ENCODE peak calls at places on chromosomes 5 and 9, in five cellular contexts. N is GM23338, W is HCT116, D is HepG2, O is endothelial cell of umbilical vein. E is an unnamed sample.

GRCh38 chr5:127206320-127207113 is 84.1 kb upstream of the MEGF10 start:
- DNase-seq in N (no peak), W (peak), D (peak), O (peak), E (no peak)

GRCh38 chr9:95150903-95151302 is 166.6 kb downstream of the FANCC start:
- DNase-seq in N (no peak), W (no peak), D (no peak), O (no peak), E (no peak)

GRCh38 chr5:169429044-169429443 is 128.1 kb upstream of the SLIT3 start:
- DNase-seq in N (no peak), W (no peak), D (no peak), O (peak), E (no peak)

GRCh38 chr9:137312852-137313325 is 10.8 kb upstream of the NRARP start:
- DNase-seq in N (no peak), W (no peak), D (no peak), O (no peak), E (no peak)

GRCh38 chr5:171226864-171227263 is 82.2 kb upstream of the TLX3 start:
- DNase-seq in N (no peak), W (no peak), D (no peak), O (no peak), E (no peak)

GRCh38 chr5:103428411-103428871 is 134.1 kb downstream of the NUDT12 start:
- DNase-seq in N (no peak), W (no peak), D (peak), O (no peak), E (no peak)

GRCh38 chr9:132931178-132931735 is 13.2 kb downstream of the TSC1 start:
- DNase-seq in N (no peak), W (no peak), D (no peak), O (no peak), E (no peak)

GRCh38 chr5:115377468-115378217 is 81.2 kb upstream of the CCDC112 start:
- DNase-seq in N (no peak), W (peak), D (no peak), O (peak), E (no peak)

GRCh38 chr5:6408627-6409446 is 30.5 kb upstream of the MED10 start:
- DNase-seq in N (no peak), W (no peak), D (no peak), O (no peak), E (no peak)

GRCh38 chr9:130791279-130791894 is 43.7 kb upstream of the ABL1 start:
- DNase-seq in N (no peak), W (no peak), D (no peak), O (no peak), E (no peak)

GRCh38 chr5:115415143-115415491 is 118.7 kb upstream of the CCDC112 start:
- DNase-seq in N (no peak), W (peak), D (peak), O (peak), E (no peak)

GRCh38 chr5:61256474-61256873 is 75.6 kb upstream of the ZSWIM6 start:
- DNase-seq in N (no peak), W (no peak), D (no peak), O (peak), E (no peak)

GRCh38 chr9:121717141-121717749 is 65.8 kb downstream of the DAB2IP start:
- DNase-seq in N (no peak), W (no peak), D (no peak), O (no peak), E (no peak)

GRCh38 chr5:95530441-95530840 is 24.3 kb downstream of the SKIC3 start:
- DNase-seq in N (peak), W (no peak), D (no peak), O (no peak), E (no peak)

GRCh38 chr9:35490910-35491465 is 1.1 kb downstream of the RUSC2 start:
- DNase-seq in N (peak), W (no peak), D (no peak), O (peak), E (no peak)

GRCh38 chr5:159017787-159018186 is 81.9 kb downstream of the EBF1 start:
- DNase-seq in N (peak), W (no peak), D (no peak), O (peak), E (no peak)

GRCh38 chr9:78963911-78964310 is 607.9 kb upstream of the TLE4 start:
- DNase-seq in N (no peak), W (no peak), D (no peak), O (peak), E (no peak)

GRCh38 chr5:132229236-132229635 is 1.6 kb upstream of the P4HA2 start:
- DNase-seq in N (no peak), W (no peak), D (no peak), O (no peak), E (no peak)

GRCh38 chr9:97280755-97281330 is 26.6 kb upstream of the CCDC180 start:
- DNase-seq in N (no peak), W (no peak), D (no peak), O (no peak), E (no peak)

GRCh38 chr9:69442486-69442885 is 117.5 kb downstream of the ENTREP1 start:
- DNase-seq in N (no peak), W (no peak), D (no peak), O (no peak), E (no peak)

GRCh38 chr9:131810351-131811170 is 70.7 kb upstream of the RAPGEF1 start:
- DNase-seq in N (no peak), W (no peak), D (no peak), O (no peak), E (no peak)

GRCh38 chr5:93602261-93603149 is 19.5 kb downstream of the NR2F1 start:
- DNase-seq in N (peak), W (no peak), D (no peak), O (no peak), E (no peak)

GRCh38 chr5:140785905-140786686 is at the start of gene PCDHA1:
- DNase-seq in N (peak), W (no peak), D (no peak), O (no peak), E (no peak)

GRCh38 chr9:95091971-95092320 is 225.6 kb downstream of the FANCC start:
- DNase-seq in N (no peak), W (no peak), D (no peak), O (no peak), E (no peak)

GRCh38 chr9:121557581-121558422 is 58.2 kb upstream of the GGTA1 start:
- DNase-seq in N (peak), W (no peak), D (no peak), O (peak), E (no peak)

GRCh38 chr9:16143947-16144890 is 591.4 kb downstream of the CCDC171 start:
- DNase-seq in N (no peak), W (no peak), D (no peak), O (no peak), E (no peak)

GRCh38 chr5:133277744-133278143 is 225.9 kb downstream of the HSPA4 start:
- DNase-seq in N (no peak), W (no peak), D (no peak), O (no peak), E (no peak)

GRCh38 chr9:124218438-124219289 is 39.1 kb upstream of the NEK6 start:
- DNase-seq in N (no peak), W (peak), D (peak), O (peak), E (no peak)

GRCh38 chr5:24381861-24382460 is 262.8 kb downstream of the CDH10 start:
- DNase-seq in N (peak), W (no peak), D (no peak), O (no peak), E (no peak)

GRCh38 chr9:6759114-6759977 is 1.6 kb downstream of the KDM4C start:
- DNase-seq in N (peak), W (peak), D (peak), O (peak), E (no peak)

GRCh38 chr5:132751444-132751843 is 4.2 kb downstream of the CCNI2 start:
- DNase-seq in N (no peak), W (no peak), D (no peak), O (no peak), E (peak)

GRCh38 chr5:159667286-159667685 is 249.0 kb upstream of the ADRA1B start:
- DNase-seq in N (no peak), W (no peak), D (no peak), O (no peak), E (no peak)

GRCh38 chr5:14297697-14298096 is 154.6 kb downstream of the TRIO start:
- DNase-seq in N (no peak), W (no peak), D (no peak), O (no peak), E (no peak)

GRCh38 chr5:86964889-86965288 is 302.8 kb upstream of the RASA1 start:
- DNase-seq in N (no peak), W (no peak), D (no peak), O (no peak), E (no peak)

GRCh38 chr9:76610009-76610352 is 151.0 kb downstream of the GCNT1 start:
- DNase-seq in N (no peak), W (no peak), D (no peak), O (no peak), E (no peak)

GRCh38 chr5:10581867-10582511 is 18.1 kb downstream of the ANKRD33B start:
- DNase-seq in N (no peak), W (no peak), D (no peak), O (no peak), E (no peak)

GRCh38 chr5:14204785-14205321 is 61.7 kb downstream of the TRIO start:
- DNase-seq in N (peak), W (no peak), D (peak), O (peak), E (no peak)

GRCh38 chr9:109086221-109086620 is 33.5 kb downstream of the TMEM245 start:
- DNase-seq in N (no peak), W (no peak), D (no peak), O (peak), E (no peak)

GRCh38 chr9:109083813-109084405 is 35.8 kb downstream of the TMEM245 start:
- DNase-seq in N (no peak), W (no peak), D (no peak), O (no peak), E (no peak)

GRCh38 chr9:109085510-109085909 is 34.2 kb downstream of the TMEM245 start:
- DNase-seq in N (no peak), W (no peak), D (peak), O (no peak), E (no peak)

GRCh38 chr9:109082091-109082620 is 37.6 kb downstream of the TMEM245 start:
- DNase-seq in N (no peak), W (no peak), D (peak), O (no peak), E (no peak)

DNA sequence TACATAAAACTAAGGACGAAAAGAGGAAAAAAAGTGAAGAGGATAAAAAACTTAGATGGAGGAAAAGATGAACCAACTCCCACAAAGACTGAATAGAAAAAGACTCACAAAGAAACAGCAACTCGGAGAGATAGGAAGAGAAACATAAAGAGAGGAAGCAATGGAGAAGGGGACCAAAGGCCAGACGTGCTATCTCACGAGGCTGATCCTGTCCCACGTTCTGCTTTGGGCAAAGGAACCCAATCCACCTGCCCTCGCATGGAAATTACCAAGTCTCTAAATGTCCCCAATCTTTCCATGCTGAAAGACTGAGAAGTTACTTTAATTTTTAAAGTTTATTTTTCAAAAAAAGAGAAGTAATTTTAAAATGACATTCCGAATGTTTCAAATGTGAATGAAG is 36.6 kb downstream of the TMEM245 start:
- DNase-seq in N (no peak), W (no peak), D (no peak), O (no peak), E (no peak)
- TF ChIP-seq POLR2AphosphoS5 in N (no peak), W (no peak), D (no peak), O (no peak), E (no peak)

GRCh38 chr5:37839441-37840035 is 303 bp downstream of the GDNF start:
- DNase-seq in N (peak), W (no peak), D (peak), O (peak), E (no peak)
- H3K4me3 ChIP-seq in N (peak), W (no peak), D (peak), O (no peak), E (peak)

GRCh38 chr5:135028791-135029467 is 5.1 kb downstream of the PITX1 start:
- DNase-seq in N (peak), W (no peak), D (no peak), O (no peak), E (no peak)
- TF ChIP-seq EZH2 in N (peak), W (no peak), D (no peak), O (peak), E (no peak)

GRCh38 chr5:119322312-119322947 is 33.4 kb upstream of the TNFAIP8 start:
- DNase-seq in N (peak), W (no peak), D (no peak), O (no peak), E (no peak)
- TF ChIP-seq POLR2AphosphoS5 in N (no peak), W (no peak), D (no peak), O (no peak), E (no peak)

DNA sequence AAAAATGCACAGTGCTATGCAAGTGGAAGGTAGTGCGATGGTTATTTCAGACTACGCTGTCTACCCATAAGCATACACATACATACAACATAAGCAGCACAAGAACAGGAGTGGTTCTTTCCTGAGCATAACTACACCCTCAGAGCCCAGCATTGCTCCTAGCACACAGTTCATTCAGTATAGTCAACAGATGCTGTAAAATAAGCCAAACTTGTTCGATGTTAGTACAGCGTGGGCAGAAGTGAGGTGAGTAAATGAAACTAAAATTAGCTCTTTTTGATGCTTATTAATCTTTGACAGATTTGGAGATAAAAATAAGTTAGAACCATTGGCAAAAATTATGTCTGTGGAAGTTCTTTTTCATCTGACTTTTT is 47.8 kb downstream of the S1PR3 start:
- DNase-seq in N (no peak), W (no peak), D (no peak), O (no peak), E (no peak)
- H3K4me3 ChIP-seq in N (no peak), W (no peak), D (no peak), O (no peak), E (no peak)

GRCh38 chr9:129262261-129262660 is 84.2 kb upstream of the IER5L start:
- DNase-seq in N (no peak), W (no peak), D (no peak), O (no peak), E (no peak)

GRCh38 chr9:129258124-129258822 is 80.2 kb upstream of the IER5L start:
- DNase-seq in N (peak), W (peak), D (peak), O (peak), E (peak)

GRCh38 chr9:129259373-129259772 is 81.3 kb upstream of the IER5L start:
- DNase-seq in N (no peak), W (no peak), D (no peak), O (no peak), E (no peak)

GRCh38 chr9:129256959-129257713 is 79.1 kb upstream of the IER5L start:
- DNase-seq in N (no peak), W (no peak), D (no peak), O (no peak), E (no peak)

GRCh38 chr9:129258823-129259301 is 80.8 kb upstream of the IER5L start:
- DNase-seq in N (no peak), W (no peak), D (no peak), O (no peak), E (no peak)
- TF ChIP-seq EZH2 in N (no peak), W (no peak), D (no peak), O (no peak), E (no peak)

E was measured in SK-N-MC.